ENCODE peak calls at places on chromosomes 11 and 22, in four cellular contexts. Y is K562, V is GM12878, K is HepG2. A is an unnamed sample.
A peak's percentile ranks its signal among the peaks of the same experiment; 100 is the strongest.

GRCh38 chr11:34276465-34276864 is 81.3 kb downstream of the ABTB2 start:
- DNase-seq in Y (no peak), V (no peak), K (no peak), A (no peak)

GRCh38 chr11:3914807-3915206 is 59.3 kb downstream of the STIM1 start:
- DNase-seq in Y (no peak), V (no peak), K (no peak), A (no peak)

GRCh38 chr11:40202569-40202968 is 1256.9 kb downstream of the LRRC4C start:
- DNase-seq in Y (no peak), V (no peak), K (no peak), A (no peak)

GRCh38 chr22:40605676-40606250 is 30.8 kb downstream of the MRTFA start:
- DNase-seq in Y (no peak), V (no peak), K (no peak), A (no peak)

GRCh38 chr11:8913961-8914660 is 3.1 kb downstream of the AKIP1 start:
- DNase-seq in Y (peak; percentile 53), V (no peak), K (peak; percentile 37), A (peak; percentile 65)

GRCh38 chr11:70176940-70177689 is 26.0 kb upstream of the FADD start:
- DNase-seq in Y (peak; percentile 90), V (no peak), K (peak; percentile 13), A (peak; percentile 90)

GRCh38 chr11:79241842-79242241 is 199.0 kb downstream of the TENM4 start:
- DNase-seq in Y (no peak), V (no peak), K (no peak), A (no peak)

GRCh38 chr11:6307879-6308278 is 12.4 kb downstream of the CAVIN3 start:
- DNase-seq in Y (no peak), V (no peak), K (no peak), A (no peak)

GRCh38 chr11:112227471-112227870 is 1.2 kb downstream of the PTS start:
- DNase-seq in Y (no peak), V (no peak), K (no peak), A (no peak)

GRCh38 chr22:23137905-23138520 is 3.8 kb downstream of the RSPH14 start:
- DNase-seq in Y (peak; percentile 71), V (peak; percentile 86), K (no peak), A (no peak)

GRCh38 chr11:83835423-83835822 is 549.3 kb upstream of the CCDC90B start:
- DNase-seq in Y (no peak), V (peak; percentile 24), K (no peak), A (no peak)

GRCh38 chr11:65489061-65489705 is 9.7 kb upstream of the MALAT1 start:
- DNase-seq in Y (peak; percentile 34), V (no peak), K (peak; percentile 84), A (peak; percentile 79)

GRCh38 chr11:11969380-11970215 is 38.8 kb downstream of the DKK3 start:
- DNase-seq in Y (no peak), V (no peak), K (no peak), A (no peak)

GRCh38 chr11:34204396-34205279 is 99.2 kb downstream of the NAT10 start:
- DNase-seq in Y (no peak), V (no peak), K (peak; percentile 89), A (no peak)

GRCh38 chr22:41132555-41132954 is 40.2 kb downstream of the EP300 start:
- DNase-seq in Y (no peak), V (no peak), K (no peak), A (no peak)

GRCh38 chr11:117492578-117493251 is 165.1 kb downstream of the CEP164 start:
- DNase-seq in Y (no peak), V (no peak), K (no peak), A (peak; percentile 59)

GRCh38 chr22:21931056-21931455 is 21.6 kb downstream of the PPM1F start:
- DNase-seq in Y (no peak), V (no peak), K (no peak), A (no peak)

GRCh38 chr11:45857834-45858492 is 10.7 kb downstream of the CRY2 start:
- DNase-seq in Y (no peak), V (no peak), K (no peak), A (no peak)

GRCh38 chr22:23408321-23408720 is 171.8 kb downstream of the IGLL1 start:
- DNase-seq in Y (no peak), V (no peak), K (no peak), A (no peak)

GRCh38 chr11:64553554-64554201 is 37.3 kb upstream of the SLC22A12 start:
- DNase-seq in Y (peak; percentile 70), V (no peak), K (peak; percentile 39), A (peak; percentile 85)

GRCh38 chr11:45259607-45260006 is 26.5 kb downstream of the SYT13 start:
- DNase-seq in Y (no peak), V (no peak), K (peak; percentile 51), A (no peak)

GRCh38 chr22:30031328-30031727 is 48.9 kb upstream of the HORMAD2 start:
- DNase-seq in Y (no peak), V (no peak), K (no peak), A (no peak)

GRCh38 chr22:28791124-28791523 is 9.2 kb downstream of the XBP1 start:
- DNase-seq in Y (no peak), V (no peak), K (no peak), A (no peak)

GRCh38 chr22:23521442-23522113 is 58.5 kb downstream of the IGLL1 start:
- DNase-seq in Y (peak; percentile 91), V (peak; percentile 11), K (peak; percentile 97), A (peak; percentile 92)

GRCh38 chr11:441418-442274 is at the start of gene ANO9:
- DNase-seq in Y (peak; percentile 77), V (no peak), K (peak; percentile 39), A (peak; percentile 65)

GRCh38 chr11:83521647-83522596 is 235.8 kb upstream of the CCDC90B start:
- DNase-seq in Y (peak; percentile 7), V (no peak), K (peak; percentile 15), A (peak; percentile 38)

GRCh38 chr22:46830001-46830715 is 67.7 kb downstream of the TBC1D22A start:
- DNase-seq in Y (no peak), V (no peak), K (no peak), A (no peak)

GRCh38 chr22:48426466-48427380 is 1401.0 kb downstream of the BRD1 start:
- DNase-seq in Y (no peak), V (no peak), K (no peak), A (no peak)

GRCh38 chr11:65599216-65599954 is 3.8 kb upstream of the KCNK7 start:
- DNase-seq in Y (no peak), V (no peak), K (no peak), A (no peak)

GRCh38 chr11:60994450-60995135 is 23.1 kb downstream of the CD6 start:
- DNase-seq in Y (no peak), V (no peak), K (no peak), A (no peak)

GRCh38 chr11:20057055-20057943 is 103.0 kb downstream of the DBX1 start:
- DNase-seq in Y (no peak), V (no peak), K (no peak), A (no peak)

GRCh38 chr22:46063861-46064235 is 86.5 kb upstream of the PPARA start:
- DNase-seq in Y (no peak), V (no peak), K (no peak), A (peak; percentile 1)

GRCh38 chr22:32583921-32584335 is 109.3 kb downstream of the FBXO7 start:
- DNase-seq in Y (no peak), V (no peak), K (peak; percentile 81), A (no peak)

GRCh38 chr11:76792505-76793264 is 9.5 kb downstream of the TSKU start:
- DNase-seq in Y (no peak), V (no peak), K (no peak), A (no peak)

GRCh38 chr11:47869548-47870393 is 21.6 kb upstream of the NUP160 start:
- DNase-seq in Y (no peak), V (no peak), K (no peak), A (no peak)

GRCh38 chr11:47863893-47864430 is 15.8 kb upstream of the NUP160 start:
- DNase-seq in Y (no peak), V (no peak), K (no peak), A (no peak)

GRCh38 chr11:47864910-47865309 is 16.8 kb upstream of the NUP160 start:
- DNase-seq in Y (no peak), V (no peak), K (no peak), A (no peak)

GRCh38 chr11:47870404-47870803 is 22.3 kb upstream of the NUP160 start:
- DNase-seq in Y (no peak), V (no peak), K (no peak), A (no peak)

DNA sequence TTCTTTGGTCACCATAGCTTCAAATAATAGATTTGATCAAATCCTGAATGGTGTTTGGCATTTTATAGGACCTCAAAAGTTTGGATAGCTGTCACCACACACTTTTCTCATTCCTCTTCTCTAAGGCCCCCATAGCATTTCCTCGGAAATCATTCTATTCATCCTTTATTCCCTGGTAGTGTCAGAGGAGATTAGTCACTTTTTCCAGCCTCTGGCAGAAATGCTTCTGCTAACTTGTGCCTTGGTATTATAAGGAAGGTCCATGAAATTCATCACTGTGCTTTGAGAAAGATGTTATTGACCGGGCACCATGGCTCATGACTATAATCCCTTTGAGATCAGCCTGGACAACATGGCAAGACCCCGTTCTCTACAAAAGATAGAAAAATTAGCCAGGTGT is 19.7 kb upstream of the NUP160 start:
- DNase-seq in Y (no peak), V (no peak), K (no peak), A (no peak)
- TF ChIP-seq ATF3 in Y (no peak), V (no peak), K (no peak), A (no peak)

GRCh38 chr11:13366266-13367026 is 88.9 kb downstream of the BMAL1 start:
- DNase-seq in Y (no peak), V (no peak), K (no peak), A (no peak)
- TF ChIP-seq CBFB in Y (no peak), V (no peak), K (no peak), A (no peak)

GRCh38 chr11:33040127-33040861 is 922 bp downstream of the TCP11L1 start:
- DNase-seq in Y (peak; percentile 18), V (no peak), K (no peak), A (no peak)
- TF ChIP-seq MAX in Y (no peak), V (no peak), K (peak; percentile 1), A (no peak)

GRCh38 chr11:25775608-25776007 is 556.3 kb upstream of the ANO3 start:
- DNase-seq in Y (no peak), V (no peak), K (no peak), A (no peak)
- TF ChIP-seq ATF3 in Y (no peak), V (no peak), K (no peak), A (no peak)

GRCh38 chr11:72950685-72951084 is 136.5 kb downstream of the ATG16L2 start:
- DNase-seq in Y (no peak), V (no peak), K (no peak), A (no peak)
- TF ChIP-seq CBFB in Y (no peak), V (no peak), K (no peak), A (no peak)

A was measured in WTC11.